ENCODE peak calls at places on chromosomes 2 and 18, in nine cellular contexts. N is NAMALWA; B is NCI-H345; U is stimulated activated CD4-positive, alpha-beta T cell treated with anti-CD3 and anti-CD28 coated beads, TNF-alpha, amount 100 ng/mL, for 1 hour; C is right atrium auricular region; L is left lung; X is GM23248; J is AML-193; R is IMR-90. Z is an unnamed sample.

GRCh38 chr2:234488913-234489451 is 7.9 kb downstream of the ARL4C start:
- DNase-seq in L (no peak), X (no peak), J (no peak), N (no peak), B (no peak), R (no peak), U (peak), C (no peak), Z (no peak)

GRCh38 chr2:3200420-3200939 is 177.1 kb downstream of the EIPR1 start:
- DNase-seq in B (no peak), C (no peak), L (no peak), X (no peak), R (no peak), N (no peak), J (no peak), U (no peak), Z (no peak)

GRCh38 chr2:219560037-219560892 is 11.1 kb downstream of the OBSL1 start:
- DNase-seq in C (no peak), J (no peak), U (no peak), R (no peak), X (peak), N (no peak), L (no peak), B (no peak), Z (no peak)

GRCh38 chr2:143128681-143129580 is at the start of gene ARHGAP15:
- DNase-seq in C (no peak), X (no peak), U (peak), J (peak), R (no peak), L (peak), N (peak), B (peak), Z (peak)

GRCh38 chr2:42754021-42754775 is 9.7 kb downstream of the OXER1 start:
- DNase-seq in J (no peak), N (peak), L (no peak), U (no peak), X (peak), B (no peak), C (no peak), R (peak), Z (no peak)

GRCh38 chr2:18093196-18093595 is 214.7 kb downstream of the KCNS3 start:
- DNase-seq in R (no peak), U (no peak), C (no peak), L (no peak), B (no peak), X (no peak), N (no peak), J (no peak), Z (no peak)

GRCh38 chr2:234963785-234964615 is 12.2 kb downstream of the SH3BP4 start:
- DNase-seq in L (peak), J (no peak), R (peak), X (peak), N (no peak), C (no peak), B (no peak), U (no peak), Z (no peak)

GRCh38 chr18:47613929-47614328 is 316.5 kb downstream of the SMAD2 start:
- DNase-seq in B (no peak), X (no peak), L (no peak), U (no peak), C (no peak), J (no peak), N (no peak), R (no peak), Z (no peak)

GRCh38 chr2:98501896-98502295 is 57.2 kb downstream of the INPP4A start:
- DNase-seq in C (no peak), X (no peak), B (no peak), J (no peak), R (no peak), L (no peak), N (no peak), U (no peak), Z (no peak)

GRCh38 chr2:177724398-177725287 is 332.1 kb downstream of the AGPS start:
- DNase-seq in L (no peak), R (peak), B (peak), C (no peak), N (peak), J (peak), U (no peak), X (peak), Z (peak)

GRCh38 chr2:148814853-148815419 is 60.1 kb upstream of the KIF5C start:
- DNase-seq in X (peak), J (no peak), N (no peak), R (peak), C (no peak), U (no peak), L (no peak), B (no peak), Z (no peak)

GRCh38 chr18:2916184-2916583 is 69.4 kb downstream of the EMILIN2 start:
- DNase-seq in J (no peak), C (no peak), N (no peak), R (no peak), L (no peak), U (no peak), B (no peak), X (no peak), Z (no peak)

GRCh38 chr2:21220930-21221329 is 97.2 kb downstream of the TDRD15 start:
- DNase-seq in N (no peak), X (no peak), B (no peak), J (no peak), L (no peak), U (no peak), R (no peak), C (no peak), Z (no peak)

GRCh38 chr18:63177822-63178525 is 141.6 kb downstream of the BCL2 start:
- DNase-seq in J (no peak), N (no peak), B (no peak), R (no peak), L (no peak), U (no peak), X (peak), C (no peak), Z (no peak)

GRCh38 chr2:134919360-134920210 is 963 bp downstream of the CCNT2 start:
- DNase-seq in R (peak), U (no peak), N (peak), J (no peak), X (peak), L (no peak), B (peak), C (peak), Z (peak)

GRCh38 chr2:214484701-214485100 is 73.8 kb downstream of the VWC2L start:
- DNase-seq in N (no peak), X (no peak), R (no peak), J (no peak), L (no peak), U (no peak), B (no peak), C (no peak), Z (no peak)

GRCh38 chr2:162072976-162073775 is 839 bp downstream of the DPP4 start:
- DNase-seq in B (no peak), J (no peak), X (peak), N (no peak), C (no peak), R (peak), U (no peak), L (no peak), Z (no peak)